ENCODE peak calls at places on chromosomes 12 and 14, in five cellular contexts. E, D, N, W and U are unnamed samples.

GRCh38 chr12:56119361-56119796 is 1.3 kb downstream of the ZC3H10 start:
- DNase-seq in N (peak), E (peak), W (peak), D (no peak), U (peak)

GRCh38 chr14:104138098-104138890 is at the start of gene KIF26A:
- DNase-seq in W (peak), N (no peak), D (no peak), E (no peak), U (no peak)

GRCh38 chr14:33702293-33702692 is 248.6 kb downstream of the EGLN3 start:
- DNase-seq in D (no peak), W (no peak), N (no peak), E (no peak), U (no peak)

GRCh38 chr14:95345032-95345431 is 25.3 kb upstream of the CLMN start:
- DNase-seq in D (no peak), W (no peak), N (no peak), E (no peak), U (no peak)

GRCh38 chr12:97939141-97939540 is 476.5 kb downstream of the RMST start:
- DNase-seq in E (no peak), D (no peak), W (peak), N (no peak), U (no peak)

GRCh38 chr12:99605-100004 is 33.0 kb downstream of the IQSEC3 start:
- DNase-seq in W (no peak), D (no peak), N (no peak), E (no peak), U (no peak)

GRCh38 chr14:34665785-34666425 is 36.0 kb upstream of the SNX6 start:
- DNase-seq in N (peak), W (peak), E (peak), D (no peak), U (no peak)

GRCh38 chr12:50390284-50390683 is 6.1 kb downstream of the FAM186A start:
- DNase-seq in N (no peak), D (no peak), W (no peak), E (peak), U (no peak)

GRCh38 chr14:55327179-55327578 is 56.0 kb downstream of the FBXO34 start:
- DNase-seq in N (no peak), D (no peak), E (no peak), W (no peak), U (no peak)

GRCh38 chr14:54177861-54178591 is 218.8 kb upstream of the CDKN3 start:
- DNase-seq in W (no peak), E (no peak), N (no peak), D (no peak), U (no peak)

GRCh38 chr12:100382327-100382726 is 25.5 kb downstream of the SLC17A8 start:
- DNase-seq in W (no peak), N (no peak), E (no peak), D (no peak), U (no peak)

GRCh38 chr12:61272441-61272840 is 987.8 kb upstream of the USP15 start:
- DNase-seq in N (no peak), D (no peak), W (no peak), E (no peak), U (no peak)

GRCh38 chr12:93960521-93960920 is 187.9 kb upstream of the PLXNC1 start:
- DNase-seq in N (no peak), D (no peak), E (no peak), W (peak), U (no peak)

GRCh38 chr12:108596854-108597558 is 878 bp downstream of the TMEM119 start:
- DNase-seq in N (no peak), D (no peak), E (no peak), W (no peak), U (no peak)

GRCh38 chr12:124605869-124606774 is 38.7 kb upstream of the NCOR2 start:
- DNase-seq in D (no peak), W (no peak), N (no peak), E (no peak), U (no peak)

GRCh38 chr14:33765251-33765650 is 185.6 kb downstream of the EGLN3 start:
- DNase-seq in E (no peak), N (no peak), W (peak), D (no peak), U (no peak)

GRCh38 chr14:76320486-76320885 is 55.5 kb upstream of the ESRRB start:
- DNase-seq in N (no peak), D (no peak), W (no peak), E (no peak), U (no peak)